ENCODE peak calls at places on chromosomes 2 and 18, in five cellular contexts. U is HepG2, D is GM12878, L is upper lobe of left lung, G is K562. P is an unnamed sample.
A peak's percentile ranks its signal among the peaks of the same experiment; 100 is the strongest.

GRCh38 chr2:169933124-169933711 is 106.0 kb downstream of the UBR3 start:
- ATAC-seq in U (peak; percentile 76), G (peak; percentile 90), D (peak; percentile 82), L (peak; percentile 60), P (no peak)

GRCh38 chr18:8890957-8891464 is 185.7 kb downstream of the MTCL1 start:
- ATAC-seq in U (peak; percentile 54), G (peak; percentile 95), L (peak; percentile 63), D (no peak), P (peak; percentile 57)

GRCh38 chr2:157444643-157445040 is 753 bp upstream of the CYTIP start:
- ATAC-seq in D (peak; percentile 27), G (no peak), L (no peak), U (no peak), P (no peak)

GRCh38 chr2:54577035-54577434 is 120.9 kb downstream of the SPTBN1 start:
- ATAC-seq in D (no peak), G (no peak), L (no peak), U (no peak), P (no peak)

GRCh38 chr2:162106146-162106551 is 32.1 kb upstream of the DPP4 start:
- ATAC-seq in G (no peak), D (no peak), L (peak; percentile 80), U (no peak), P (no peak)

GRCh38 chr2:7924033-7924762 is 757.7 kb upstream of the ID2 start:
- ATAC-seq in D (no peak), U (no peak), L (no peak), G (no peak), P (no peak)

GRCh38 chr2:199704358-199705238 is 146.4 kb downstream of the FTCDNL1 start:
- ATAC-seq in G (peak; percentile 91), L (peak; percentile 77), D (peak; percentile 81), U (peak; percentile 99), P (no peak)

GRCh38 chr18:9096013-9096383 is 6.5 kb upstream of the NDUFV2 start:
- ATAC-seq in U (no peak), D (peak; percentile 10), L (no peak), G (no peak), P (no peak)

GRCh38 chr2:9657731-9658130 is 26.9 kb upstream of the YWHAQ start:
- ATAC-seq in U (peak; percentile 49), L (no peak), G (peak; percentile 71), D (no peak), P (no peak)

GRCh38 chr18:51405683-51406477 is 208.4 kb upstream of the MEX3C start:
- ATAC-seq in D (no peak), G (no peak), U (no peak), L (no peak), P (no peak)

GRCh38 chr2:86223682-86224560 is 24.7 kb downstream of the MRPL35 start:
- ATAC-seq in U (no peak), L (peak; percentile 2), G (no peak), D (no peak), P (peak; percentile 35)

GRCh38 chr2:207111757-207112156 is 54.0 kb downstream of the KLF7 start:
- ATAC-seq in G (no peak), D (no peak), U (no peak), L (no peak), P (no peak)

GRCh38 chr2:207110730-207111129 is 55.0 kb downstream of the KLF7 start:
- ATAC-seq in U (no peak), L (peak; percentile 49), D (no peak), G (no peak), P (no peak)

GRCh38 chr2:207110310-207110709 is 55.4 kb downstream of the KLF7 start:
- ATAC-seq in D (no peak), U (no peak), G (no peak), L (peak; percentile 28), P (no peak)

GRCh38 chr2:207108440-207108839 is 57.3 kb downstream of the KLF7 start:
- ATAC-seq in L (no peak), G (no peak), D (no peak), U (no peak), P (no peak)

DNA sequence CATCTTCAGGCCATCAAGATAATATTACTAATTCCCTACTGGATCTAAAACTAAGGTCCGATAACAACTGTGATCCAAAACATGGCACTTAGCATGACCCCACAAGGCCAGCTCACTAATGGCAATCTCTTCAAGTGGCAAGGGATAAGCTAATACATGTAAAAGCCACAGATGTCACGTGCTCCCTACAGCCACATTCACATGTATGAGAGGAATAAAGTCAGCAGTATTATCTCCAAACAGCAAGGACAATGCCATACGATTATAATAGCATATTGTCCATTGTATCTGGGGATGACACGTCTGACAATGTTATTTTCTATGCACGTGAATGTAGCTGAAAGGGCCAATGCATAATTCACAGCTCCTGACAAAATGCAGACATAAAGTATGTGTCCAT is 56.0 kb downstream of the KLF7 start:
- ATAC-seq in U (no peak), G (no peak), L (no peak), D (no peak), P (no peak)
- TF ChIP-seq EP300 in U (no peak), G (no peak), L (no peak), D (no peak), P (no peak)

GRCh38 chr18:3652380-3653262 is 202.6 kb downstream of the TGIF1 start:
- ATAC-seq in L (peak; percentile 28), D (no peak), U (peak; percentile 83), G (peak; percentile 86), P (no peak)
- TF ChIP-seq POLR2AphosphoS5 in L (peak; percentile 62), D (no peak), U (no peak), G (peak; percentile 93), P (peak; percentile 48)

GRCh38 chr2:236731767-236732580 is 162.3 kb downstream of the ACKR3 start:
- ATAC-seq in L (peak; percentile 88), G (no peak), U (peak; percentile 37), D (no peak), P (peak; percentile 90)
- TF ChIP-seq EP300 in L (no peak), G (no peak), U (no peak), D (no peak), P (no peak)

GRCh38 chr18:49638209-49638785 is 76.4 kb downstream of the LIPG start:
- ATAC-seq in G (no peak), D (no peak), U (peak; percentile 72), L (no peak), P (no peak)
- TF ChIP-seq POLR2AphosphoS5 in G (no peak), D (no peak), U (no peak), L (no peak), P (no peak)

DNA sequence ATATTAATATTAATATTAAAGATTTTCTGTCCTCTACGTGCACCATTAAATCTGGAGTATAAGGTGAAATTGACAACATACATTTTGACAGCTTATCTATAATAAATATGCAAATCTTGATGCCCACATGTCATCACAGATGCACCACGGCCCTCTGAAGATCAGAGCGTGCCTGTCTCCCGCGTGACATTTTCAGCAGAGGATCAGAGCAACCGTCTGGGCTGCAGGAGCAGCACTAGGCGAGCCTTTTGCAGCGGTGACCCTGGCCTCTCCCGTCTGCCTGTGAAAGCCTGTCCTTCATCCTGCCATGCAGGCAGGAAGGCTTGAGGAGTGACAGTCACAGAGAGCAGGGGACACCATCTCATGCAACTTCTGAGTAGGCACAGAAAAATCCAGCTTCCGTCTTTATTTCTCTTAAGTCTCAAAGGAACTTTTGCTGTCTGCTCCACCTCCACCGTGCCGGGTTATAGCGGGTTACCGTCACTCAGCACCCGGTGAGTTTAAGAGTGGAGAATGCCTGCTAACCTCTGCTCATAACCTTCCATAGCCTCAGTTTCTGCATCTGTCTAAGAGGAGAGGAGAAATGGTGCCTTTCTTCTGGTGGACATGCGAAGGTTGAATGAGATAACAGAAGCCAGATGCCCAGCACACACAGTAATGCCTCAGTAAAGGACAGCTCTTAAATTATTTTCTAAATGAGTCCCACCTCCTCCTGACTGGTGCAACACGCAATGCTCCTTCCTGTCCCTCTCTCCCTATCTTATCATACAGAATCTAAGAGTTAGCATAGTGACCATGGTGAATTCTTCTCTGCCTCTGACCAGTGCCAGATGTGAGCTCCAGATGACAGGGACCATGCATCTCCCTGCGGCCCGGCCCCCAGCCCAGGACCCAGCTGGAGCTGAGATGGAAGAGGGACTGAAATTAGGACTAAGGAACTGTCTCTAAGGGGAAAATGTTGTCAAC is 43.8 kb downstream of the CELF4 start:
- ATAC-seq in L (no peak), D (no peak), U (no peak), G (no peak), P (no peak)
- TF ChIP-seq EP300 in L (no peak), D (no peak), U (no peak), G (no peak), P (no peak)

GRCh38 chr2:117997872-117998454 is 15.9 kb downstream of the CCDC93 start:
- ATAC-seq in G (no peak), U (no peak), D (no peak), L (no peak), P (peak; percentile 34)

GRCh38 chr2:118000041-118000440 is 13.8 kb downstream of the CCDC93 start:
- ATAC-seq in L (no peak), D (no peak), U (no peak), G (no peak), P (no peak)

GRCh38 chr2:118006861-118007260 is 7.0 kb downstream of the CCDC93 start:
- ATAC-seq in L (no peak), U (no peak), G (no peak), D (no peak), P (no peak)

DNA sequence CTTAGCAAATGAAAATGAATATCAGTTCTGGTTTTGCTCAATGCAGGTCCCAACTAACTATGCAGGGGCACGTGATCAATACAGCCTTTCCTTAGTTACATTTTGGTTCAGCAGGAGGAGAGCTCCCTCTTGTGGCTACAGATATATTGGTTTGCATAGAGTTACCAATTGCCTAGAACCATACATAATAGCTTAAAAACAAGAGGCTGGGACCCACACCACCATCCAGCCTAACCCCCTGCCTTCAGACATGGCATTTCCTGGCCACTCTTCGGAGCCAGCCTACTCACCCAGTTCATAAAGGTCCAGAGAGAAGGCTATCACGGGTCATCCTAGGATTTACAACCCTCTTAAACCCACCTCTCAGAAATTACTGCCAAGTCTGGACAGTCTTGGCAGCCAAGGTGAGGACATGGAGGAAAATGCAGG is 10.5 kb downstream of the CCDC93 start:
- ATAC-seq in G (peak; percentile 99), U (peak; percentile 99), D (peak; percentile 99), L (peak; percentile 95), P (peak; percentile 83)
- TF ChIP-seq POLR2AphosphoS5 in G (no peak), U (no peak), D (no peak), L (no peak), P (no peak)

DNA sequence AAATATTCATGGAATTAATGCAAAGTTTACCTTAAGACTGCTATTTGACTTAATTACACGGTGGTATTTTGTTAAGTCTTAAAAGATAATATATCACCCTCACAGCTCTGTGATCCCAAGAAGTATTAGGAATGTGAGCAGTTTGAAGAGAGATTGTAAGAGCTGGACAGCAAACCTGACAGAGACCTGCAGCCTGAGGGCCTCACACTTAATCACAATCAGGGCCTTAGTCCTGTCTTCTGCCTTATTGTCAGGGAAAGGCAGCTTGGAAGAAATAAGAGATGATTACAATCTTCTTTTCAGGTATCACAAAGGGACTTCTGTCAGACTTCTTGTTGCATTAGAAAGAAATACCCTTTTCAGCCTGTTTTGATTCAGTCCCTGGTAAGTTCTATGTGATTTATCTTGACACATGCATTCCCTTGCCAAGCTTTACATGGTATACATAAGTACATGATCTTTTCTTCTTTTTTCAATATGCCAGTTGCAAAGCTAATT is 1433.8 kb upstream of the SLC39A10 start:
- ATAC-seq in D (no peak), G (no peak), L (no peak), U (no peak), P (no peak)
- TF ChIP-seq EP300 in D (no peak), G (no peak), L (no peak), U (no peak), P (no peak)

DNA sequence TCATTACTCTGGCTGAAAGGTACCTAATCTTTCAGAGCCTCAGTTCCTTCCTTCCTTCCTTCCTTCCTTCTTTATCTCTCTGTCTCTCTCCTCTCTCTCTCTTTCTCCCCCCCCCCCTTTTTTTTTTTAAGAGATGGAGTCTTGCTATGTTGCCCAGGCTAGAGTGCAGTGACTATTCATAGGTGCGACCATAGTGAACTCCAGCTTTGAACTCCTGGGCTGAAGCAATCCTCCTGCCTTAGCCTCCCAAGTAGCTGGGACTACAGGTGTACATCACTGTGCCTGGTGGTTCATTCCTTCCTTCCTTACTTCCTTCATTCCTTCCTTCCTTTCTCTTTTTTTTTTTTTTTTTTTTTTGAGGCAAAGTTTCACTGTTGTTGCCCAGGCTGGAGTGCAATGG is 64.3 kb upstream of the MAP4K3 start:
- ATAC-seq in D (no peak), G (no peak), L (no peak), U (no peak), P (no peak)
- TF ChIP-seq POLR2AphosphoS5 in D (no peak), G (no peak), L (no peak), U (no peak), P (no peak)